ENCODE peak calls at places on chromosomes 5 and 9, in four cellular contexts. H is endothelial cell of umbilical vein, O is colonic mucosa, G is astrocyte. Z is an unnamed sample.
A peak's percentile ranks its signal among the peaks of the same experiment; 100 is the strongest.

GRCh38 chr9:103997861-103998370 is 96.2 kb upstream of the SMC2 start:
- DNase-seq in H (no peak), O (no peak), G (no peak), Z (no peak)

GRCh38 chr5:147565524-147565923 is 55.7 kb upstream of the DPYSL3 start:
- DNase-seq in H (no peak), O (no peak), G (peak; percentile 95), Z (no peak)

GRCh38 chr5:150350524-150351344 is 6.8 kb upstream of the TCOF1 start:
- DNase-seq in H (peak; percentile 49), O (peak; percentile 89), G (peak; percentile 27), Z (peak; percentile 81)

GRCh38 chr9:116383956-116384355 is 230.4 kb downstream of the PAPPA start:
- DNase-seq in H (no peak), O (no peak), G (no peak), Z (no peak)

GRCh38 chr5:167208911-167209310 is 1082.5 kb upstream of the WWC1 start:
- DNase-seq in H (peak; percentile 13), O (no peak), G (peak; percentile 72), Z (no peak)

GRCh38 chr5:94517490-94518108 is 100.8 kb downstream of the KIAA0825 start:
- DNase-seq in H (no peak), O (no peak), G (no peak), Z (no peak)

GRCh38 chr5:318341-318897 is 3.1 kb upstream of the AHRR start:
- DNase-seq in H (no peak), O (no peak), G (peak; percentile 49), Z (no peak)

GRCh38 chr5:106876298-106876622 is 794.5 kb downstream of the EFNA5 start:
- DNase-seq in H (no peak), O (no peak), G (no peak), Z (no peak)

GRCh38 chr9:114495992-114496391 is 9.3 kb downstream of the WHRN start:
- DNase-seq in H (no peak), O (no peak), G (no peak), Z (no peak)

GRCh38 chr5:136012041-136012804 is 16.6 kb upstream of the TGFBI start:
- DNase-seq in H (peak; percentile 40), O (no peak), G (peak; percentile 63), Z (no peak)

GRCh38 chr9:70963554-70963953 is 157.9 kb downstream of the TRPM3 start:
- DNase-seq in H (no peak), O (no peak), G (no peak), Z (no peak)

GRCh38 chr5:177116631-177117373 is 16.8 kb upstream of the NSD1 start:
- DNase-seq in H (peak; percentile 77), O (peak; percentile 85), G (peak; percentile 75), Z (peak; percentile 98)

DNA sequence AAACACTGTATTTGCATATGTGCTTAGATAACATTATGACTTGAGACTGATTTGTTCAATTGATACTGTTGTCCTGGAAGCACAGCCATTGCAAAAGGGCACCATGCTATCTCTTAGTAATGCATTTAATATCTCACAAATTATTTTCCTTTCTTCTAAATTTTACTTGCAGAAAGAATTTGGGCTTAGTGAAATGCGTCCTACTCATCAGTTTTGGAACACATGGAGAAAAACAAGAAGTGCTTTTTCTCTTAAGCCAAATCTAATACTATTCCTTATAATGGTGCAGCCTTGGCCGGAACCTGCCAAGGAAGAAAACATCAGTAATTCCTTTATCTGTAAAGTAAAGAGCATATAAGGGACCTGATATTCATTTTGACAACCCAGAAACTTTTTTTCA is 172.2 kb upstream of the ZNF608 start:
- DNase-seq in H (no peak), O (no peak), G (no peak), Z (no peak)
- H3K9ac ChIP-seq in H (no peak overlapping the region), O (no peak overlapping the region), G (no peak overlapping the region), Z (no peak overlapping the region)

DNA sequence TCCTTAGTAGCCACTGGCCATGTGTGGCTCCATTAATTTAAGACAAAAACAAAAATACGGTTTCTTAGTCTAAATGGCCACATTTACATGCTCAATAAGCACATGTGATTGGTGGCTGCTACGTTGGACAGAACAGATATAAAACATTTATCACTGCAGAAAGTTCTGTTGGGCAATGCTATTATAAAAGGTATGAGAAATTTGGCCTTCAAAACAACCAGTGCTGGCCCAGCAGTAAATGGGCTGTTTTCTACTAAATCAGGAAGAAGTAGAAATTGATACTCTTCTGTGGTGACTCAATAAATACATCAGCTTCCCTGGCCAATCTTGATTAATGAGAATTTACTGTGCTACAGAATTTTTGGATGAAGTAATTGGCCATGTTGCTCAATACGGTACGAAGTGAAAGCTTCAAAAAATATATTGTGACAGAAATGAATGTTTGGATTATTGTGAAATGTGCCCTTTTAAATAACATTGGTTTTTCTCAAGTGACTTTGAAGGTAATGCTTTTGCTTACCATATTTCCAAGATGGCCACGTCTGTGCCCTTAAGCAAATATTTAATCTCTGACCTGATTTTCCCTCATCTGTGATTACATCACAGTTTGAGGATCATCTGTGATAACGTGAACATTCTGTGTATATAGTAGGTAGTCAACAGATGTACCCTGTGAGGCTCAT is 4.2 kb downstream of the DNAJA1 start:
- DNase-seq in H (no peak), O (no peak), G (peak; percentile 32), Z (no peak)
- H3K9ac ChIP-seq in H (no peak overlapping the region), O (no peak overlapping the region), G (no peak overlapping the region), Z (no peak overlapping the region)

GRCh38 chr9:90433398-90433890 is 209.2 kb downstream of the DIRAS2 start:
- DNase-seq in H (no peak), O (peak; percentile 24), G (peak; percentile 29), Z (no peak)
- H3K9ac ChIP-seq in H (no peak overlapping the region), O (no peak overlapping the region), G (peak overlapping the region; percentile 72), Z (no peak overlapping the region)

DNA sequence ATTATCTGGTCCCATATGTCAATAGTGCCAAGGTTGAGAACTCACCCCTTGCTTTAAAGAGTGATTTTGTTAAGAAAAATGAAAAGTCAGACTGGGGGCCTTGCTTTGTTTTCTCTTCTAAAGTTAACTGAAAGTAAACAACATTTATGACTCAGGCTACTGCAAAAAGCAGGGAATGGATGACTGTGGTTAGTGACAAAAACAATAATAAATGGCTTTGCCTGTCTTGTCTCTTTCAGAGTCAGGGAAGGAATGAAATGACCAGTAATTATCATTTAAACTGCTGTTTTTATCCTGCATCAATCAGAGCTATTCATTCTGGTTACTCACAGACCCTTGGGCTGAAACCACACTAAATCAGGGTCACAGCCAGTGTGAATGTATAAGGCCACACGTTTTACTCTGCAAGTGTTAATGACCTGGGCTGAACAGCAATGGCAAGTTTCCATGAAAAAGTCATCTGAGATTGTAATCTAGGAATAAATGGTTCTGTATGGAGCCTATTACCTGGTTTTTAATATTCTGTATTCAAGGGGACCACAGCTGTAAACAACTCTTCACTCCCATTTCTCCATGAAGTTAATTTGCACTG is 112.1 kb downstream of the ZNF608 start:
- DNase-seq in H (no peak), O (no peak), G (peak; percentile 61), Z (no peak)
- H3K9ac ChIP-seq in H (no peak overlapping the region), O (no peak overlapping the region), G (peak overlapping the region; percentile 9), Z (no peak overlapping the region)

GRCh38 chr5:73826761-73827450 is 200.9 kb downstream of the ARHGEF28 start:
- DNase-seq in H (no peak), O (no peak), G (peak; percentile 61), Z (no peak)
- H3K9ac ChIP-seq in H (no peak overlapping the region), O (no peak overlapping the region), G (peak overlapping the region; percentile 27), Z (no peak overlapping the region)

DNA sequence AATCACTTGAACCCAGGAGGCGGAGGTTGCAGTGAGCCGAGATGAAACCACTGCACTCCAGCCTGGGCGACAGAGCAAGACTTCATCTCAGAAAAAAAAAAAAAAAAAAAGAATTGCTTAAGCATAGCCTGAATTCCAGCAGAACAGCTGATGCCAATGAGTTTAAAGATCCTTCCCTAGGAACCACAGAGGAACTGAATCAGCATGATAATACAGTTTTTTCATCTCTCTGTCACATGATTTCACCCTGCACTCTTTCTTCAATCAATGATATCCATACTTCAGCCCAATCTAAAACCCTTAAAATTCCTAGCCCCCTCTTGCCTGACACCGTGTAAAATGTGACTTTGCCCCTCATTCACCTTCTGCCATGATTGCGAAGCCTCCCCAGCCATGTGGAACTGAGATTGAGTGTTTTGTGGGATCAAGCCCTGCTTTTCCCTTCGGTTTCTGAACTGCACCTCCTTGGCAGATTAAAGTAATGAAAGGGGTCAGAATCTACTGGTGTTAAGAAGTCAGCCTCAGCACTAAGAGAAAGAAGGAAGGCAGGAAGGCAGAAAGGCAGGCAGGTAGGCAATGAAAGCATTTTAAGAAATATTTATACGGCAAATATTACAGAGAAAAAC is 20.9 kb upstream of the DMXL1 start:
- DNase-seq in H (no peak), O (no peak), G (peak; percentile 76), Z (no peak)
- H3K9ac ChIP-seq in H (no peak overlapping the region), O (no peak overlapping the region), G (no peak overlapping the region), Z (no peak overlapping the region)

DNA sequence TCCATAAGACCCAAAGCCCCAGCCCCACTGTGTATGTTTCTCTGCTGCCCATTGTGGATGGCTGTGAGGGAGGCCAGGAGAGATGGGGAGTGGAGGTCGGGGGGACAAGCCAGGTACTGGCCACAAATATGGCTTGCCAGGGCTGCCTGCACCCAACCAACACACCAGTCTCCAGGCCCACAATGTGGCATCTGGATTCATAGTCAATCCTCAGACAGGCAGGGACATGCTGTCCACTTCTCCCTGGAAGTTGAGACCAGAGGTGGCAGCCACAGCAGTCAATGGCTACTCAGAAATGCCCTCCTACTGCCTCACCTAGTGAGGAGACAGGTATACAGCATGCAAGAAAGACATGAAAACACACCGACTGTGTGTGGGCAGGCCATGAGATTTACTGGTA is 61.2 kb upstream of the SLC25A51 start:
- DNase-seq in H (no peak), O (no peak), G (no peak), Z (no peak)
- H3K9ac ChIP-seq in H (no peak overlapping the region), O (peak overlapping the region; percentile 70), G (peak overlapping the region; percentile 73), Z (no peak overlapping the region)